ENCODE peak calls at places on chromosome 19, in seven cellular contexts. One of them, this sample, is unnamed.

GRCh38 chr19:39372047-39372802 is 18.7 kb downstream of the PAF1 start:
- DNase-seq in IMR-90: peak; percentile 93
- DNase-seq in mesenchymal stem cell: peak; percentile 72
- DNase-seq in neuronal stem cell: no peak
- DNase-seq in H1: no peak
- DNase-seq in H9: no peak
- DNase-seq in trophoblast cell: no peak
- DNase-seq in this sample: no peak

GRCh38 chr19:6970478-6970877 is 50.8 kb downstream of the MBD3L2B start:
- DNase-seq in mesenchymal stem cell: no peak
- DNase-seq in H9: no peak
- DNase-seq in IMR-90: no peak
- DNase-seq in trophoblast cell: no peak
- DNase-seq in H1: no peak
- DNase-seq in neuronal stem cell: no peak
- DNase-seq in this sample: no peak

GRCh38 chr19:55340144-55340783 is 588 bp downstream of the KMT5C start:
- DNase-seq in mesenchymal stem cell: no peak
- DNase-seq in trophoblast cell: no peak
- DNase-seq in neuronal stem cell: no peak
- DNase-seq in H9: peak; percentile 52
- DNase-seq in IMR-90: no peak
- DNase-seq in H1: no peak
- DNase-seq in this sample: peak; percentile 45

GRCh38 chr19:17075860-17076538 is 422 bp downstream of the MYO9B start:
- DNase-seq in H1: no peak
- DNase-seq in mesenchymal stem cell: peak; percentile 51
- DNase-seq in IMR-90: peak; percentile 33
- DNase-seq in H9: no peak
- DNase-seq in neuronal stem cell: no peak
- DNase-seq in trophoblast cell: peak; percentile 30
- DNase-seq in this sample: peak; percentile 84

GRCh38 chr19:54928299-54928698 is 19.0 kb downstream of the NLRP7 start:
- DNase-seq in trophoblast cell: no peak
- DNase-seq in H1: no peak
- DNase-seq in neuronal stem cell: no peak
- DNase-seq in mesenchymal stem cell: peak; percentile 4
- DNase-seq in IMR-90: no peak
- DNase-seq in H9: no peak
- DNase-seq in this sample: peak; percentile 40

GRCh38 chr19:40542197-40542859 is 34.3 kb upstream of the SHKBP1 start:
- DNase-seq in trophoblast cell: no peak
- DNase-seq in H9: no peak
- DNase-seq in IMR-90: peak; percentile 60
- DNase-seq in mesenchymal stem cell: peak; percentile 17
- DNase-seq in H1: no peak
- DNase-seq in neuronal stem cell: no peak
- DNase-seq in this sample: no peak

GRCh38 chr19:42091300-42092266 is 15.6 kb downstream of the ZNF574 start:
- DNase-seq in mesenchymal stem cell: no peak
- DNase-seq in trophoblast cell: no peak
- DNase-seq in H1: no peak
- DNase-seq in neuronal stem cell: no peak
- DNase-seq in IMR-90: peak; percentile 64
- DNase-seq in H9: no peak
- DNase-seq in this sample: no peak

GRCh38 chr19:31049431-31049830 is 299.8 kb downstream of the TSHZ3 start:
- DNase-seq in neuronal stem cell: no peak
- DNase-seq in trophoblast cell: no peak
- DNase-seq in H9: no peak
- DNase-seq in H1: no peak
- DNase-seq in IMR-90: no peak
- DNase-seq in mesenchymal stem cell: no peak
- DNase-seq in this sample: no peak

GRCh38 chr19:15672580-15673175 is at the start of gene CYP4F12:
- DNase-seq in neuronal stem cell: no peak
- DNase-seq in H1: no peak
- DNase-seq in trophoblast cell: no peak
- DNase-seq in IMR-90: no peak
- DNase-seq in mesenchymal stem cell: no peak
- DNase-seq in H9: no peak
- DNase-seq in this sample: no peak

GRCh38 chr19:35302446-35302845 is 10.5 kb downstream of the MAG start:
- DNase-seq in H9: no peak
- DNase-seq in IMR-90: no peak
- DNase-seq in mesenchymal stem cell: no peak
- DNase-seq in trophoblast cell: no peak
- DNase-seq in H1: no peak
- DNase-seq in neuronal stem cell: no peak
- DNase-seq in this sample: no peak
- H3K4me1 ChIP-seq in H9: no peaks in the 10 kb centered on the region
- H3K4me1 ChIP-seq in IMR-90: no peaks in the 10 kb centered on the region
- H3K4me1 ChIP-seq in mesenchymal stem cell: no peaks in the 10 kb centered on the region
- H3K4me1 ChIP-seq in trophoblast cell: no peaks in the 10 kb centered on the region
- H3K4me1 ChIP-seq in H1: no peaks in the 10 kb centered on the region
- H3K4me1 ChIP-seq in neuronal stem cell: no peaks in the 10 kb centered on the region
- H3K4me1 ChIP-seq in this sample: no peaks in the 10 kb centered on the region

DNA sequence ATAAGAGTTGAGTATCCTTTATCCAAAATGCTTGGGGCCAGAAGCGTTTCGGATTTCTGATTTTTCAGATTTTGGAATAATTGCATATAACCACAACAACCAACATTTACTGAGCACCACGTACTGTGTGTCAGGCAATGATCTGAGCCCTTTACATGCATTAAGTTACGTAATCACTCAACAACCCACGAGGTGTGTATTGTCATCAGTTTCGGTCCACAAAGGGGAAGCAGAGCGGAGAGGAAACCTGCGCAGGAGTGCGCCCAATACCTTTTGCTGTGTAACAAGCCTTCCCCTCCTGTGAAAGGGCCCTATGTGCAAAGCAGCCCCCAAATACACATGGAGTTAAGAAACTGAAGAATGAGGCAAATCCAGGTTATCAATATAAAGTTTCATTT is 20.7 kb upstream of the NLRP12 start:
- DNase-seq in H9: no peak
- DNase-seq in H1: no peak
- DNase-seq in mesenchymal stem cell: no peak
- DNase-seq in neuronal stem cell: no peak
- DNase-seq in trophoblast cell: peak; percentile 20
- DNase-seq in IMR-90: no peak
- DNase-seq in this sample: no peak
- H4K8ac ChIP-seq in H9: no peak overlapping the region
- H4K8ac ChIP-seq in H1: no peak overlapping the region
- H4K8ac ChIP-seq in mesenchymal stem cell: no peak overlapping the region
- H4K8ac ChIP-seq in neuronal stem cell: no peak overlapping the region
- H4K8ac ChIP-seq in trophoblast cell: no peak overlapping the region
- H4K8ac ChIP-seq in IMR-90: no peak overlapping the region
- H4K8ac ChIP-seq in this sample: no peak overlapping the region

GRCh38 chr19:35915508-35915907 is 7.4 kb upstream of the TYROBP start:
- DNase-seq in neuronal stem cell: no peak
- DNase-seq in mesenchymal stem cell: no peak
- DNase-seq in H1: no peak
- DNase-seq in H9: no peak
- DNase-seq in IMR-90: no peak
- DNase-seq in trophoblast cell: no peak
- DNase-seq in this sample: no peak

GRCh38 chr19:35921012-35921411 is 12.9 kb upstream of the TYROBP start:
- DNase-seq in H9: no peak
- DNase-seq in neuronal stem cell: no peak
- DNase-seq in H1: no peak
- DNase-seq in mesenchymal stem cell: no peak
- DNase-seq in trophoblast cell: no peak
- DNase-seq in IMR-90: no peak
- DNase-seq in this sample: no peak

GRCh38 chr19:35913589-35913988 is 5.5 kb upstream of the TYROBP start:
- DNase-seq in H9: no peak
- DNase-seq in mesenchymal stem cell: peak; percentile 27
- DNase-seq in trophoblast cell: no peak
- DNase-seq in H1: no peak
- DNase-seq in neuronal stem cell: no peak
- DNase-seq in IMR-90: peak; percentile 80
- DNase-seq in this sample: no peak

DNA sequence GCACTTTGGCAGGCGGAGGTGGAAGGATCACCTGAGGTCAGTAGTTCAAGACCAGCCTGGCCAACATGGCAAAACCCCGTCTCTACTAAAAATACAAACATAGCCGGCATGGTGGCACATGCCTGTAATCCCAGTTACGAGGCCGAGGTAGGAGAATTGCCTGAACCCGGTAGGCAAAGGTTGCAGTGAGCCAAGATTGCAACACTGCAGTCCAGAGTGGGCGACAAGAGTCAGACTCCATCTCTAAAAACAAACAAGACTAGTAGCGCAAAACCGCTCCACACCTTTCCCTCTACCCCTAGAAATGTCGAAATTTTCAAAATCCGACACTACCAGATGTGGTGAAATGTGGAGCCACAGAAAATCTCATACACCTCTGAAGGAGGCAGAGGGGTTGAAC is 11.2 kb upstream of the TYROBP start:
- DNase-seq in H9: no peak
- DNase-seq in neuronal stem cell: no peak
- DNase-seq in H1: no peak
- DNase-seq in mesenchymal stem cell: no peak
- DNase-seq in IMR-90: no peak
- DNase-seq in trophoblast cell: no peak
- DNase-seq in this sample: no peak
- H3K23ac ChIP-seq in H9: no peak overlapping the region
- H3K23ac ChIP-seq in neuronal stem cell: no peak overlapping the region
- H3K23ac ChIP-seq in H1: no peak overlapping the region
- H3K23ac ChIP-seq in mesenchymal stem cell: no peak overlapping the region
- H3K23ac ChIP-seq in IMR-90: no peak overlapping the region
- H3K23ac ChIP-seq in trophoblast cell: no peak overlapping the region
- H3K23ac ChIP-seq in this sample: no peak overlapping the region

DNA sequence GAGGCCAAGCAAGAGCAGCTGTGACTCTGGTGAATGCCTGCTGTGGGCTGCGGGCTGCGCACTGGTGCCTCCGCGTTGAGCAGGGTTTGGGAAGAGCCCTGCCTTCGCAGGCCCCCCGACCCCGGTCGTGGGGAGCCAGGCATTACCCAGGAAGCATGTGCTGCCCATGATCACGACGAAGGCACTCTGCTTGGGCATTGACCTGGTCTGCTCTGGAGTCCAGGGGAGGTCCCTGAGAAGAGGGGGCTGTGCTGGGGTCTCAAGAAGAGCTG is 19.2 kb downstream of the RANBP3 start:
- DNase-seq in H9: no peak
- DNase-seq in neuronal stem cell: no peak
- DNase-seq in trophoblast cell: no peak
- DNase-seq in H1: no peak
- DNase-seq in IMR-90: no peak
- DNase-seq in mesenchymal stem cell: no peak
- DNase-seq in this sample: no peak
- H3K4me1 ChIP-seq in H9: peaks cover 14% of the 10 kb centered on the region
- H3K4me1 ChIP-seq in neuronal stem cell: peaks cover 34% of the 10 kb centered on the region
- H3K4me1 ChIP-seq in trophoblast cell: peaks cover 26% of the 10 kb centered on the region
- H3K4me1 ChIP-seq in H1: peaks cover 29% of the 10 kb centered on the region
- H3K4me1 ChIP-seq in IMR-90: peaks cover 50% of the 10 kb centered on the region
- H3K4me1 ChIP-seq in mesenchymal stem cell: peaks cover 50% of the 10 kb centered on the region
- H3K4me1 ChIP-seq in this sample: peaks cover 23% of the 10 kb centered on the region

DNA sequence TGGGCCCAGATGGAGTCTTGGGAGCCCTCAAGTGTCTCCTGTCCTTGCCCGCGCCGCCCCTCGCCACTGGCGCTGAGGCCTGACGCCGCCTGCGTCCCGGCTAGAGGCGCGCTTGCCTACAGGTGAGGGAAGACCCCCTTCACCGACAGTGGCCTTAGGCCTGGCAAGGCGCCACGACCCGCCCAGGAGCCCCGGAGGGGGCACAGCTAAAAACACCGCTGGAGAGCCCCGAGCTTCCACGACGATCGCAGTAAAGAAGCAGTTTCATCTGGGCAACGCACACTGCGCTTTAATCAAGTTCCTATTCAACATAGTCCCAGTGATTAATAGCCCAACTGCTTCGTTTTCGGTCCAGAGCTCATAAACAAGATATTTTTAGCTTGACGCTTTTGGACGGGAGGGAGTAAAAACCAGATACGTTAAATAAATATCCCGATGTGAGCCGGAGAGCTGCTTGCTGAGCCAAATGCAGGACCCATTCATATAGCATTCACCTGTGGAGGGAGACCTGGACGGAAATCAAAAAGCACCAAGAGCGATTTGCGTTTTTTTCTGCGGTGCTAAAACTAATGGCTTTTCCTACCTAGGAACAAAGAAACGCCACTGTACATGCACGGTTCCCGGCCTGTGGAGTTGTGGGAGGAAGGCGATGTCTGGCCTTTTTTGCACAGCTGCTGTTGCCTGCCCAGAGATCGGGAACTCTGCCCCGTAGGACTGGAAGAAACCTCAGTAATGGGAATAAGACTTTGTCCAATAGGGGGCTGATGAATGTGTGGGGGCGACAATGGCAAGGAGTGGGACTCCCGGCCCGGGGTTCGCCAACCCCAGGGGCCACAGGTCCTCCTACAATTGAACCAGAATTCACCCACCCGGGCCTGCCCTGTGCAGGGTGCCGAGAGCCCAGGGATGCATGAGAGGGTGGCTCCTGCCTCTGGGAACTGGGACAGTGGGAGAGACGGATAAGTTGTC is 1.7 kb upstream of the CEBPA start:
- DNase-seq in trophoblast cell: peak; percentile 23
- DNase-seq in H9: peak; percentile 15
- DNase-seq in mesenchymal stem cell: no peak
- DNase-seq in H1: no peak
- DNase-seq in neuronal stem cell: no peak
- DNase-seq in IMR-90: no peak
- DNase-seq in this sample: no peak
- H4K8ac ChIP-seq in trophoblast cell: peak overlapping the region; percentile 89
- H4K8ac ChIP-seq in H9: no peak overlapping the region
- H4K8ac ChIP-seq in mesenchymal stem cell: no peak overlapping the region
- H4K8ac ChIP-seq in H1: peak overlapping the region; percentile 82
- H4K8ac ChIP-seq in neuronal stem cell: no peak overlapping the region
- H4K8ac ChIP-seq in IMR-90: no peak overlapping the region
- H4K8ac ChIP-seq in this sample: no peak overlapping the region

GRCh38 chr19:58519355-58520256 is at the start of gene ZBTB45:
- DNase-seq in H9: peak; percentile 95
- DNase-seq in H1: peak; percentile 91
- DNase-seq in neuronal stem cell: peak; percentile 90
- DNase-seq in trophoblast cell: peak; percentile 91
- DNase-seq in IMR-90: peak; percentile 96
- DNase-seq in mesenchymal stem cell: peak; percentile 96
- DNase-seq in this sample: peak; percentile 98
- H3K23ac ChIP-seq in H9: no peak within 1 kb of the TSS
- H3K23ac ChIP-seq in H1: no peak within 1 kb of the TSS
- H3K23ac ChIP-seq in neuronal stem cell: peak within 1 kb of the TSS; percentile 98
- H3K23ac ChIP-seq in trophoblast cell: no peak within 1 kb of the TSS
- H3K23ac ChIP-seq in IMR-90: peak within 1 kb of the TSS; percentile 68
- H3K23ac ChIP-seq in mesenchymal stem cell: peak within 1 kb of the TSS; percentile 81
- H3K23ac ChIP-seq in this sample: peak within 1 kb of the TSS; percentile 56

This sample was measured in mesendoderm.